ENCODE peak calls at places on chromosomes 6 and 20, in five cellular contexts. T is heart left ventricle, X is tibial nerve, Z is gastrocnemius medialis, C is HepG2. Q is an unnamed sample.

GRCh38 chr20:37584238-37584807 is 56.6 kb upstream of the BLCAP start:
- DNase-seq in C (no peak), T (no peak), Z (no peak), X (no peak), Q (no peak)

GRCh38 chr20:34190679-34191090 is 50.5 kb upstream of the ASIP start:
- DNase-seq in Z (peak; percentile 36), X (peak; percentile 52), C (peak; percentile 81), T (peak; percentile 55), Q (peak; percentile 85)

GRCh38 chr6:10528170-10528981 is 7.2 kb downstream of the GCNT2 start:
- DNase-seq in C (peak; percentile 94), T (no peak), X (no peak), Z (no peak), Q (no peak)

GRCh38 chr20:53827996-53828672 is 234.5 kb upstream of the ZNF217 start:
- DNase-seq in Z (no peak), C (no peak), X (no peak), T (no peak), Q (peak; percentile 73)

GRCh38 chr20:30985386-30985785 is 272.1 kb upstream of the DEFB115 start:
- DNase-seq in C (no peak), X (no peak), T (no peak), Z (no peak), Q (peak; percentile 25)

GRCh38 chr6:41712651-41713103 is 22.7 kb downstream of the TFEB start:
- DNase-seq in X (peak; percentile 35), T (peak; percentile 83), C (no peak), Z (peak; percentile 77), Q (peak; percentile 89)

GRCh38 chr6:40276176-40276575 is 311.0 kb downstream of the LRFN2 start:
- DNase-seq in T (no peak), X (no peak), Z (no peak), C (no peak), Q (no peak)

GRCh38 chr20:60049601-60050000 is 91.4 kb downstream of the CDH26 start:
- DNase-seq in Z (no peak), T (no peak), X (no peak), C (no peak), Q (no peak)

GRCh38 chr6:11062715-11063114 is 18.6 kb upstream of the ELOVL2 start:
- DNase-seq in C (no peak), X (no peak), Z (no peak), T (no peak), Q (no peak)

GRCh38 chr20:38759135-38759534 is 10.9 kb downstream of the ACTR5 start:
- DNase-seq in Z (no peak), X (no peak), T (no peak), C (no peak), Q (no peak)

GRCh38 chr6:89951574-89952360 is 57.5 kb downstream of the GJA10 start:
- DNase-seq in T (no peak), Z (no peak), X (no peak), C (peak; percentile 44), Q (no peak)

GRCh38 chr6:157994126-157994795 is 12.6 kb downstream of the SYNJ2 start:
- DNase-seq in Z (no peak), C (peak; percentile 69), T (no peak), X (no peak), Q (peak; percentile 50)

GRCh38 chr6:170189236-170189635 is 101.6 kb downstream of the DLL1 start:
- DNase-seq in C (no peak), Z (no peak), T (no peak), X (no peak), Q (no peak)

GRCh38 chr6:71551798-71552197 is 263.2 kb downstream of the OGFRL1 start:
- DNase-seq in X (no peak), T (no peak), C (no peak), Z (no peak), Q (no peak)

GRCh38 chr6:30719356-30719755 is 796 bp upstream of the TUBB start:
- DNase-seq in Z (no peak), C (no peak), X (no peak), T (no peak), Q (no peak)

GRCh38 chr6:104526383-104526782 is 333.3 kb downstream of the HACE1 start:
- DNase-seq in X (no peak), T (no peak), Z (no peak), C (peak; percentile 54), Q (no peak)

GRCh38 chr6:144449911-144450690 is 165.0 kb downstream of the UTRN start:
- DNase-seq in C (no peak), T (peak; percentile 25), X (no peak), Z (no peak), Q (no peak)

GRCh38 chr6:38871745-38872568 is 156.8 kb downstream of the DNAH8 start:
- DNase-seq in T (no peak), Z (no peak), C (peak; percentile 41), X (peak; percentile 16), Q (no peak)

GRCh38 chr20:4245542-4245941 is 230.2 kb upstream of the RNF24 start:
- DNase-seq in Z (no peak), C (no peak), X (no peak), T (no peak), Q (no peak)

GRCh38 chr20:61120595-61121515 is 131.2 kb upstream of the CDH4 start:
- DNase-seq in Z (peak; percentile 14), C (peak; percentile 67), X (no peak), T (no peak), Q (no peak)

GRCh38 chr20:22338140-22338708 is 246.1 kb downstream of the FOXA2 start:
- DNase-seq in C (no peak), X (no peak), T (no peak), Z (no peak), Q (no peak)

GRCh38 chr6:8435845-8436168 is 462 bp upstream of the SLC35B3 start:
- DNase-seq in X (no peak), T (no peak), Z (no peak), C (no peak), Q (no peak)

GRCh38 chr6:26538572-26538902 is 371 bp downstream of the HMGN4 start:
- DNase-seq in T (no peak), X (no peak), Z (peak; percentile 4), C (no peak), Q (no peak)

GRCh38 chr6:138109042-138109997 is 2.1 kb upstream of the PERP start:
- DNase-seq in Z (no peak), X (peak; percentile 78), C (peak; percentile 64), T (peak; percentile 57), Q (peak; percentile 80)

GRCh38 chr20:47785900-47786762 is 850 bp upstream of the SULF2 start:
- DNase-seq in Z (peak; percentile 44), T (peak; percentile 77), X (peak; percentile 33), C (peak; percentile 82), Q (peak; percentile 87)

GRCh38 chr6:53067307-53067706 is 2.1 kb downstream of the FBXO9 start:
- DNase-seq in Z (no peak), C (no peak), X (no peak), T (no peak), Q (no peak)

GRCh38 chr6:152462716-152463115 is 174.4 kb downstream of the SYNE1 start:
- DNase-seq in Z (no peak), T (no peak), C (no peak), X (no peak), Q (no peak)

GRCh38 chr6:148969679-148970078 is 222.8 kb downstream of the UST start:
- DNase-seq in C (no peak), T (no peak), X (no peak), Z (peak; percentile 14), Q (peak; percentile 89)

GRCh38 chr6:44000164-44000842 is 126.9 kb downstream of the MRPL14 start:
- DNase-seq in C (no peak), Z (no peak), T (no peak), X (no peak), Q (no peak)

DNA sequence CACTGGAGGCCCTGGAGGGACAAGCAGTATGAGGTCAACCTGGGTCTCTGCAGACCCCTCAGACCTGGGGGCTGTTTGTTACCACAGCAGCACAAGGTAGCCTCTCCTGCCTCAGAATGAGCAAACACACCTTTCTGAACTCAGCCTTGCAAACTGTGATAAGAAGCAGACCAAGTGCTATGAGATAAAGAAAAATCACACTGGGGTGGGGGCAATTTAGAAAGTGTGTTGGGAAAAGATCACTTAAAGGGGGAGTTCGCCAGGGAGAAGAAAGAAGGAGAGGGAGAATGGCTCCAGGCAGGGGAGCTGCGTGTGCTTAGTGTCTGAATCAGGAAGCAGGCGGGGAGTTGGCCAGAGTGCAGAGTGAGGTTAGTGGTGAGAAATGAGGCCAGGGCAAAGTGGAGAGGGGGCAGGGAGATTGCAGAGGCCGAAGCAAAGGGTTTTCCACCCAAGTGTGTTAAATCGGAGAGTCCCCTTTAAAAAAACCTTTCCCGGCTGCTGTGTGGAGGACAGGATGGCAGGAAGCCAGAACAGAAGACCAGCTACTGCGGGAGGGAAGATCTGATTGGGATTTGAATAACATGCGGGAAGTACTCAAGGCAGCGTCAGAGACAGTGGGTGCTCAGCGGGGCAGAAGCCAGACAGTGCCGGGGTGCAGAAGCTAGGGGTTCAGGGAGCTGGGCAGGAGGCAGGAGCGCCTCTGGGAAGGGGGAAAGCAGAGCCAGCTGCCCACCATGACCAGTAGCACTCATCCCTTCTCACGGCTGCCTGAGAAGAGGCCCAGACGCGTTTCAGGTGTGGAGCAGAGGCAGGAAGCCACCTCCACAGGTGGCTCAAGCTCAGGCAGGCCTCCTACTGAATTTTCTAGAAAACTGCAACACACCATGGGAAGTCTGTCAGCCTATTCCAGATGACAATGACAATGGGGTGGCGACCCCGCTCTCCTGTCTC is 9.0 kb downstream of the ADA start:
- DNase-seq in X (no peak), T (peak; percentile 66), Z (no peak), C (peak; percentile 69), Q (peak; percentile 90)
- H3K27ac ChIP-seq in X (peak overlapping the region; percentile 65), T (peak overlapping the region; percentile 84), Z (peak overlapping the region; percentile 61), C (peak overlapping the region; percentile 15), Q (peak overlapping the region; percentile 77)

GRCh38 chr6:109824105-109824504 is 133.0 kb downstream of the FIG4 start:
- DNase-seq in Z (no peak), T (no peak), X (no peak), C (no peak), Q (no peak)
- TF ChIP-seq POLR2A in Z (no peak), T (no peak), X (no peak), C (no peak), Q (no peak)

GRCh38 chr20:10578607-10579006 is 95.2 kb downstream of the JAG1 start:
- DNase-seq in X (no peak), T (no peak), Z (no peak), C (peak; percentile 71), Q (no peak)
- H3K27ac ChIP-seq in X (no peak overlapping the region), T (no peak overlapping the region), Z (no peak overlapping the region), C (no peak overlapping the region), Q (no peak overlapping the region)

GRCh38 chr6:32182617-32183016 is 1.4 kb downstream of the AGER start:
- DNase-seq in Z (no peak), C (no peak), X (no peak), T (no peak), Q (no peak)

GRCh38 chr6:32183483-32184083 is 470 bp downstream of the AGER start:
- DNase-seq in Z (no peak), T (peak; percentile 57), X (no peak), C (no peak), Q (no peak)

GRCh38 chr6:32181890-32182529 is 2.0 kb downstream of the AGER start:
- DNase-seq in Z (no peak), X (no peak), T (no peak), C (no peak), Q (no peak)

GRCh38 chr6:32183030-32183429 is 1.0 kb downstream of the AGER start:
- DNase-seq in T (no peak), X (no peak), Z (no peak), C (no peak), Q (no peak)

DNA sequence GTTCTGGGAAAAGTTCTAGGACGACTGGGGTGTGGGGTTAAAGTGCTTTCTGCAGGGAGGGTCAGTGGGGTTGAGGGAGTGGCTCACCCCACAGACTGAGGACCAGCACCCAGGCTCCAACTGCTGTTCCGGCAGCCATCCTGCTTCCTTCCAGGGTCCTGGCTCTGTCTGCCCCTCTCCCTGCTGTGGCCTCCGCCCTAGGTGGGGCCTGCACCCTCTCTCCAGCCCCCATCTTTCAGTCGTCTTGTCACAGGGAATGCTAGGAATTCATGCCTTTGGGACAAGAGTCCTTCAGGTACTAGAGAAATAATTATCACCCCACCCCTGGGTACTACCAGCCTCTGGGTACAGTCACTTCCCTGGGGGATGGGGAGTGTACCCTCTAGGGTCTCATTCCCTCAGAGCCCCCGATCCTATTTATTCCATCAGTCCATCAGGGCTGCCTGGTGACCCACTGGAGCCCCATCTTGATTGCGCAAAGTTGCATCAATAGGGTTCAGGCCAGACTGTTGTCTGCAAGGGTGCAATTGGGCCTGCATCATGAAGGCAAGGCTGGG is at the start of gene AGER:
- DNase-seq in X (no peak), Z (no peak), C (no peak), T (no peak), Q (no peak)
- TF ChIP-seq POLR2A in X (no peak), Z (no peak), C (peak; percentile 44), T (peak; percentile 10), Q (no peak)

Q was measured in sigmoid colon.